ENCODE peak calls at places on chromosome 20, in seven cellular contexts. F, J, S, X, N, Z and E are unnamed samples. For H3K27me3 and H3K9me3, the result is how much of the 10 kb centered on the place peaks cover.

GRCh38 chr20:62822788-62823651 is 6.2 kb downstream of the COL9A3 start:
- DNase-seq in F (peak), J (peak), S (peak), X (no peak), N (peak), Z (peak), E (no peak)

GRCh38 chr20:41133709-41134361 is 3.5 kb upstream of the PLCG1 start:
- DNase-seq in F (no peak), J (no peak), S (no peak), X (peak), N (no peak), Z (no peak), E (no peak)

GRCh38 chr20:35616465-35617396 is 1.1 kb downstream of the SPAG4 start:
- DNase-seq in F (peak), J (no peak), S (peak), X (peak), N (peak), Z (peak), E (peak)

GRCh38 chr20:59192533-59192896 is 28.9 kb downstream of the ZNF831 start:
- DNase-seq in F (no peak), J (no peak), S (no peak), X (no peak), N (no peak), Z (no peak), E (no peak)

GRCh38 chr20:8361008-8361652 is 229.1 kb downstream of the PLCB1 start:
- DNase-seq in F (no peak), J (no peak), S (peak), X (peak), N (no peak), Z (no peak), E (peak)

GRCh38 chr20:49675368-49676151 is 38.1 kb downstream of the B4GALT5 start:
- DNase-seq in F (no peak), J (no peak), S (no peak), X (peak), N (no peak), Z (peak), E (peak)

GRCh38 chr20:37042986-37043972 is 52.5 kb downstream of the RBL1 start:
- DNase-seq in F (no peak), J (no peak), S (no peak), X (peak), N (no peak), Z (no peak), E (no peak)

GRCh38 chr20:20391766-20392165 is 23.9 kb downstream of the INSM1 start:
- DNase-seq in F (no peak), J (peak), S (no peak), X (no peak), N (no peak), Z (no peak), E (no peak)

GRCh38 chr20:20664795-20665194 is 47.6 kb downstream of the RALGAPA2 start:
- DNase-seq in F (peak), J (peak), S (no peak), X (no peak), N (no peak), Z (no peak), E (no peak)

GRCh38 chr20:25149986-25150385 is 45.5 kb upstream of the ENTPD6 start:
- DNase-seq in F (no peak), J (no peak), S (no peak), X (no peak), N (no peak), Z (no peak), E (no peak)
- H3K27me3 ChIP-seq in F (under half), J (under half), S (under half), X (under half), N (under half), Z (under half), E (under half)

DNA sequence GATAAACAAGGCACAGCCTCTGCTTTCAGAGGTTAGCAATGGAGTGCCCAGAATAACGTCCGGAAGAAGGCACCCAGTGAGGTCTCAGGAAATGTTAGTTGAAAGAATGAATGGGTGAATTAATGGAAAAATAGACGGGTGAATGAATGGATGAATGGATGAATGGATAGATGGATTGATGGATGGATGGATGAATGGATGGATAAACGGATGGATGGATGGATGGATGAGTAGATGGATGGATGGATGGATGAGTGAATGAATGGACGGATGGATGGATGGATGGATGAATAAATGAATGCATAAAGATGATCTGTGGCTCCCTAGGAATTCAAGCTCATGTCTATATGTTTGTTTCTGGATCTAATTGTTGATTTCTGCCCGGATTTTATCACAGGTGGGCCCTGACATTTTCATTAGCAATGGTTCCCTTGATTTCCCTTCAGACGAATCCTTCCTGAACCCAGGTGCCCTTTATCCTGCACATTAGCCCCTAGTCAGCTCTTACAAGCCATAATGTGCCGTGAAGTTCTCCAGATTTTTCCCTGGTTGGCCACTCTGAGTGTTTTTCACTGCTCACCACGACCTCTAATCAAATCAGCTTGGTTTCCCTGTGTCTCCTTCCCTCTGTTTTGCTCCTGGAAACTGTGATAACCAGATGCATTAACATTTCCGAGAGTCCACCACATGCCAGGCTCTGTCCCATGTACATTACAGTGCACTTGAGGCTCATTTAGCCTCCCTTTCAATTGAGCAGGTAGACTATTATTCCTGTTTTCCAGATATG is 22.2 kb downstream of the TSHZ2 start:
- DNase-seq in F (no peak), J (no peak), S (no peak), X (no peak), N (no peak), Z (no peak), E (no peak)
- H3K4me3 ChIP-seq in F (no peak), J (no peak), S (no peak), X (no peak), N (no peak), Z (no peak), E (no peak)

GRCh38 chr20:29740601-29740950 is 1516.9 kb upstream of the DEFB115 start:
- DNase-seq in F (no peak), J (no peak), S (no peak), X (no peak), N (peak), Z (no peak), E (no peak)
- H3K9me3 ChIP-seq in F (under half), J (under half), S (under half), X (under half), N (under half), Z (under half), E (under half)

GRCh38 chr20:1947535-1947846 is 46.4 kb downstream of the PDYN start:
- DNase-seq in F (no peak), J (no peak), S (no peak), X (no peak), N (no peak), Z (no peak), E (no peak)
- H3K27me3 ChIP-seq in F (under half), J (under half), S (under half), X (under half), N (under half), Z (under half), E (under half)

DNA sequence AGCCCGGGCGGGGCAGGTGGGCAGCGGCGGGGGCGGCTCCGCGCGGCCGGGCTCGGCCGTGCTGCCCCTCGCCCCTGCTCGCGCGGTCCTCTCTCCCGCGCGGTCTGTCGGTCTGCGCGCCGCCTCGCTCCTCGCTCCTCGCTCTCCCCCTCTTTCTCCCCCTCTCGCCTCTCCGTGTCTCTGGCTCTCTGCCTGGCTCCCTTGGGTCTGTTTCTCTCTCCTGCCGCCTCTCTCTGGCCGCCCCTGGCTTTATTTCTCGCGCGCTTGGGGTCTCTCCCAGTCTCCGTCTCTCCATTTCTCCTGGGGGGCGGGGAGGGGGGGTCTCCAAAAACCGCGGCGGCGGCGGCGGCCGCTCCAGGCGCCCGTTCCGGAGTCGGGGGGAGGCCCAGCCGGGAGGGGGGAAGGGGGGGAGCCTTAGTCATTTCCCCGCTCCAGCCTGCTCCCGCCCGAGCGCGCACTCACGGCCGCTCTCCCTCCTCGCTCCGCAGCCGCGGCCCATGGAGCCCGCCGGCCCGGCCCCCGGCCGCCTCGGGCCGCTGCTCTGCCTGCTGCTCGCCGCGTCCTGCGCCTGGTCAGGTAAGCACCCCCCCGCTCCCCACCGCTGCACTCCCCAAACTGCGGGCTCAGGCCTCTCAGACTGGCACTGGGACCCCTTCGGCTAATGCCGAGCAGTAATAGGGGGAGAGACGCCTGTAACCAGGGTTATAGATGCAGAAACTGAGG is at the start of gene SIRPA:
- DNase-seq in F (no peak), J (peak), S (peak), X (no peak), N (peak), Z (peak), E (peak)
- H3K4me3 ChIP-seq in F (peak), J (peak), S (peak), X (peak), N (peak), Z (peak), E (peak)

DNA sequence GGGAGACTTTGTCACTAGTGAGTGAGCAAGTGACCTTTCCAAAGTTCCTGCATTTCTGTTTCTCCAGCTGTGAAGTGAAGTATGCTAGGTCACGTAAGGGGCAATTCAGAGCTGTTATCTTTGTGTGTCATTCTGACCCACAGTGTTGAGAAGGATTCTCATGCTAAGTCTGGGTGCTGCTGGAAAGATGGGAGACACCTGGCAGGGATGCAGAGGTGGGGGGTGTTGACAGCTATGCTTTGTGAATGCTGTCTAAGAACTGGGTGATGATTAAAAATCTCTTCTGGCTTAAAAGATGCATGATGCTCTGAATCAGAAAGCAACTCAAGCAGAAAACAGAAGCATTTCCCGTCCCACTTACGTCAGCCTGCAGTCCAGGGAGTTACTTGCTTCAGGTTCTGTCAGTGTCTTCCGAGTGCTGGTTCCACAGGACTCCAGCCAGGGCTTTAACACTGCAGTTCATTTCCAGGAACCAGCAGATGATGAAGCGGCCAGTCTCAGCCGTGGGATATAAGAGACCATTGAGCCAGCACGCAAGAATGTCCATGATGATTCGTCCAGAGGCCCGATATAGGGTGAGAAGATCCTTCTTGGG is 30.9 kb upstream of the ASXL1 start:
- DNase-seq in F (no peak), J (no peak), S (no peak), X (no peak), N (no peak), Z (no peak), E (no peak)
- H3K9me3 ChIP-seq in F (under half), J (under half), S (under half), X (under half), N (under half), Z (under half), E (under half)

GRCh38 chr20:25072226-25072811 is 9.6 kb downstream of the VSX1 start:
- DNase-seq in F (no peak), J (no peak), S (no peak), X (no peak), N (no peak), Z (no peak), E (no peak)
- H3K27me3 ChIP-seq in F (half or more), J (under half), S (under half), X (under half), N (under half), Z (under half), E (under half)

DNA sequence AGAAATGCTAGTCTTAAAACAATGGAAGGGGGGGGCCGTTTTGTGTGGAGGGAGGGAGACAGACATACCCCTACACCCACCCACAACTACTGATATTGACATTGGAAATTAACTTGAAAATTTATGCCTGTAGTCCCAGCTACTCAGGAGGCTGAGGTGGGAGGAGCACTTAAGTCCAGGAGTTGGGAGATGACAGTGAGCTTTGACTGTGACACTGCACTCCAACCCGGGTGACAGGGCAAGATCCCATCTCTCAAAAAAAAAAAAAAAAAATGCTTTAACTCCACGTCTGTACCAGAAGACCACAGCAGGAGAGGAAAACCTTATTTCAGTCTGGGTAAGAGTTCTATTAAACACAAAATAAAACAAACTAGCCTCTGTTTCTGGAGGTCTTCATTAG is 2.2 kb downstream of the TBC1D20 start:
- DNase-seq in F (no peak), J (no peak), S (no peak), X (no peak), N (no peak), Z (no peak), E (no peak)
- H3K4me3 ChIP-seq in F (no peak), J (no peak), S (no peak), X (peak), N (no peak), Z (peak), E (no peak)